ENCODE peak calls at places on chromosomes 2 and 18, in ten cellular contexts. One of them, this sample, is unnamed.

GRCh38 chr18:2955966-2956521 is 56.9 kb downstream of the LPIN2 start:
- DNase-seq in fibroblast of the conjunctiva: peak
- DNase-seq in C1 segment of cervical spinal cord: no peak
- DNase-seq in AML-193: no peak
- DNase-seq in A549: no peak
- DNase-seq in IMR-90: no peak
- DNase-seq in AG08396: no peak
- DNase-seq in stimulated activated CD4-positive, alpha-beta T cell treated with anti-CD3 and anti-CD28 coated beads, TNF-alpha, amount 100 ng/mL, for 24 hours: no peak
- DNase-seq in GM03348: peak
- DNase-seq in glutamatergic neuron: no peak
- DNase-seq in this sample: no peak

GRCh38 chr18:79397830-79398761 is 2.4 kb downstream of the NFATC1 start:
- DNase-seq in fibroblast of the conjunctiva: no peak
- DNase-seq in C1 segment of cervical spinal cord: no peak
- DNase-seq in AML-193: no peak
- DNase-seq in A549: no peak
- DNase-seq in IMR-90: no peak
- DNase-seq in AG08396: no peak
- DNase-seq in stimulated activated CD4-positive, alpha-beta T cell treated with anti-CD3 and anti-CD28 coated beads, TNF-alpha, amount 100 ng/mL, for 24 hours: no peak
- DNase-seq in GM03348: no peak
- DNase-seq in glutamatergic neuron: peak
- DNase-seq in this sample: no peak

GRCh38 chr2:191150451-191151314 is at the start of gene STAT4:
- DNase-seq in fibroblast of the conjunctiva: no peak
- DNase-seq in C1 segment of cervical spinal cord: no peak
- DNase-seq in AML-193: peak
- DNase-seq in A549: peak
- DNase-seq in IMR-90: peak
- DNase-seq in AG08396: no peak
- DNase-seq in stimulated activated CD4-positive, alpha-beta T cell treated with anti-CD3 and anti-CD28 coated beads, TNF-alpha, amount 100 ng/mL, for 24 hours: peak
- DNase-seq in GM03348: peak
- DNase-seq in glutamatergic neuron: peak
- DNase-seq in this sample: no peak

GRCh38 chr2:202122167-202122540 is 49.1 kb downstream of the KIAA2012 start:
- DNase-seq in fibroblast of the conjunctiva: no peak
- DNase-seq in C1 segment of cervical spinal cord: no peak
- DNase-seq in AML-193: no peak
- DNase-seq in A549: no peak
- DNase-seq in IMR-90: no peak
- DNase-seq in AG08396: no peak
- DNase-seq in stimulated activated CD4-positive, alpha-beta T cell treated with anti-CD3 and anti-CD28 coated beads, TNF-alpha, amount 100 ng/mL, for 24 hours: no peak
- DNase-seq in GM03348: no peak
- DNase-seq in glutamatergic neuron: no peak
- DNase-seq in this sample: no peak

GRCh38 chr2:3105814-3106569 is 271.6 kb downstream of the EIPR1 start:
- DNase-seq in fibroblast of the conjunctiva: no peak
- DNase-seq in C1 segment of cervical spinal cord: no peak
- DNase-seq in AML-193: no peak
- DNase-seq in A549: no peak
- DNase-seq in IMR-90: no peak
- DNase-seq in AG08396: no peak
- DNase-seq in stimulated activated CD4-positive, alpha-beta T cell treated with anti-CD3 and anti-CD28 coated beads, TNF-alpha, amount 100 ng/mL, for 24 hours: no peak
- DNase-seq in GM03348: peak
- DNase-seq in glutamatergic neuron: no peak
- DNase-seq in this sample: no peak

GRCh38 chr2:28457237-28457636 is 38.6 kb upstream of the PLB1 start:
- DNase-seq in fibroblast of the conjunctiva: no peak
- DNase-seq in C1 segment of cervical spinal cord: no peak
- DNase-seq in AML-193: no peak
- DNase-seq in A549: no peak
- DNase-seq in IMR-90: no peak
- DNase-seq in AG08396: no peak
- DNase-seq in stimulated activated CD4-positive, alpha-beta T cell treated with anti-CD3 and anti-CD28 coated beads, TNF-alpha, amount 100 ng/mL, for 24 hours: no peak
- DNase-seq in GM03348: no peak
- DNase-seq in glutamatergic neuron: no peak
- DNase-seq in this sample: no peak

GRCh38 chr18:64110692-64111480 is 38.0 kb downstream of the LINC00305 start:
- DNase-seq in fibroblast of the conjunctiva: no peak
- DNase-seq in C1 segment of cervical spinal cord: no peak
- DNase-seq in AML-193: peak
- DNase-seq in A549: no peak
- DNase-seq in IMR-90: no peak
- DNase-seq in AG08396: no peak
- DNase-seq in stimulated activated CD4-positive, alpha-beta T cell treated with anti-CD3 and anti-CD28 coated beads, TNF-alpha, amount 100 ng/mL, for 24 hours: no peak
- DNase-seq in GM03348: no peak
- DNase-seq in glutamatergic neuron: no peak
- DNase-seq in this sample: no peak

GRCh38 chr2:28627722-28628480 is 123.7 kb upstream of the PPP1CB start:
- DNase-seq in fibroblast of the conjunctiva: no peak
- DNase-seq in C1 segment of cervical spinal cord: no peak
- DNase-seq in AML-193: no peak
- DNase-seq in A549: no peak
- DNase-seq in IMR-90: peak
- DNase-seq in AG08396: peak
- DNase-seq in stimulated activated CD4-positive, alpha-beta T cell treated with anti-CD3 and anti-CD28 coated beads, TNF-alpha, amount 100 ng/mL, for 24 hours: no peak
- DNase-seq in GM03348: no peak
- DNase-seq in glutamatergic neuron: no peak
- DNase-seq in this sample: peak

GRCh38 chr2:53633441-53633840 is 134.2 kb upstream of the CHAC2 start:
- DNase-seq in fibroblast of the conjunctiva: peak
- DNase-seq in C1 segment of cervical spinal cord: no peak
- DNase-seq in AML-193: no peak
- DNase-seq in A549: no peak
- DNase-seq in IMR-90: peak
- DNase-seq in AG08396: no peak
- DNase-seq in stimulated activated CD4-positive, alpha-beta T cell treated with anti-CD3 and anti-CD28 coated beads, TNF-alpha, amount 100 ng/mL, for 24 hours: no peak
- DNase-seq in GM03348: no peak
- DNase-seq in glutamatergic neuron: no peak
- DNase-seq in this sample: peak

GRCh38 chr2:46653539-46653938 is 174.2 kb downstream of the TMEM247 start:
- DNase-seq in fibroblast of the conjunctiva: no peak
- DNase-seq in C1 segment of cervical spinal cord: no peak
- DNase-seq in AML-193: no peak
- DNase-seq in A549: no peak
- DNase-seq in IMR-90: peak
- DNase-seq in AG08396: no peak
- DNase-seq in stimulated activated CD4-positive, alpha-beta T cell treated with anti-CD3 and anti-CD28 coated beads, TNF-alpha, amount 100 ng/mL, for 24 hours: no peak
- DNase-seq in GM03348: peak
- DNase-seq in glutamatergic neuron: no peak
- DNase-seq in this sample: peak

GRCh38 chr2:71064754-71065621 is 3.5 kb upstream of the NAGK start:
- DNase-seq in fibroblast of the conjunctiva: peak
- DNase-seq in C1 segment of cervical spinal cord: no peak
- DNase-seq in AML-193: peak
- DNase-seq in A549: no peak
- DNase-seq in IMR-90: peak
- DNase-seq in AG08396: no peak
- DNase-seq in stimulated activated CD4-positive, alpha-beta T cell treated with anti-CD3 and anti-CD28 coated beads, TNF-alpha, amount 100 ng/mL, for 24 hours: no peak
- DNase-seq in GM03348: no peak
- DNase-seq in glutamatergic neuron: no peak
- DNase-seq in this sample: no peak

GRCh38 chr18:13486686-13487085 is 239.7 kb downstream of the FAM210A start:
- DNase-seq in fibroblast of the conjunctiva: no peak
- DNase-seq in C1 segment of cervical spinal cord: no peak
- DNase-seq in AML-193: no peak
- DNase-seq in A549: no peak
- DNase-seq in IMR-90: no peak
- DNase-seq in AG08396: no peak
- DNase-seq in stimulated activated CD4-positive, alpha-beta T cell treated with anti-CD3 and anti-CD28 coated beads, TNF-alpha, amount 100 ng/mL, for 24 hours: no peak
- DNase-seq in GM03348: no peak
- DNase-seq in glutamatergic neuron: no peak
- DNase-seq in this sample: no peak

GRCh38 chr2:149329470-149330126 is 789 bp upstream of the LYPD6 start:
- DNase-seq in fibroblast of the conjunctiva: no peak
- DNase-seq in C1 segment of cervical spinal cord: peak
- DNase-seq in AML-193: no peak
- DNase-seq in A549: peak
- DNase-seq in IMR-90: peak
- DNase-seq in AG08396: peak
- DNase-seq in stimulated activated CD4-positive, alpha-beta T cell treated with anti-CD3 and anti-CD28 coated beads, TNF-alpha, amount 100 ng/mL, for 24 hours: no peak
- DNase-seq in GM03348: peak
- DNase-seq in glutamatergic neuron: peak
- DNase-seq in this sample: peak

GRCh38 chr18:63963610-63964256 is 6.1 kb upstream of the SERPINB8 start:
- DNase-seq in fibroblast of the conjunctiva: peak
- DNase-seq in C1 segment of cervical spinal cord: peak
- DNase-seq in AML-193: peak
- DNase-seq in A549: no peak
- DNase-seq in IMR-90: peak
- DNase-seq in AG08396: peak
- DNase-seq in stimulated activated CD4-positive, alpha-beta T cell treated with anti-CD3 and anti-CD28 coated beads, TNF-alpha, amount 100 ng/mL, for 24 hours: peak
- DNase-seq in GM03348: peak
- DNase-seq in glutamatergic neuron: peak
- DNase-seq in this sample: peak

GRCh38 chr18:26771524-26771923 is 94.0 kb downstream of the AQP4 start:
- DNase-seq in fibroblast of the conjunctiva: no peak
- DNase-seq in C1 segment of cervical spinal cord: no peak
- DNase-seq in AML-193: peak
- DNase-seq in A549: no peak
- DNase-seq in IMR-90: no peak
- DNase-seq in AG08396: no peak
- DNase-seq in stimulated activated CD4-positive, alpha-beta T cell treated with anti-CD3 and anti-CD28 coated beads, TNF-alpha, amount 100 ng/mL, for 24 hours: no peak
- DNase-seq in GM03348: peak
- DNase-seq in glutamatergic neuron: no peak
- DNase-seq in this sample: no peak

GRCh38 chr2:171964328-171964727 is 35.4 kb upstream of the METAP1D start:
- DNase-seq in fibroblast of the conjunctiva: no peak
- DNase-seq in C1 segment of cervical spinal cord: no peak
- DNase-seq in AML-193: no peak
- DNase-seq in A549: no peak
- DNase-seq in IMR-90: no peak
- DNase-seq in AG08396: no peak
- DNase-seq in stimulated activated CD4-positive, alpha-beta T cell treated with anti-CD3 and anti-CD28 coated beads, TNF-alpha, amount 100 ng/mL, for 24 hours: no peak
- DNase-seq in GM03348: no peak
- DNase-seq in glutamatergic neuron: no peak
- DNase-seq in this sample: no peak

GRCh38 chr2:132415256-132416079 is 1.1 kb upstream of the GPR39 start:
- DNase-seq in fibroblast of the conjunctiva: peak
- DNase-seq in C1 segment of cervical spinal cord: no peak
- DNase-seq in AML-193: no peak
- DNase-seq in A549: peak
- DNase-seq in IMR-90: peak
- DNase-seq in AG08396: no peak
- DNase-seq in stimulated activated CD4-positive, alpha-beta T cell treated with anti-CD3 and anti-CD28 coated beads, TNF-alpha, amount 100 ng/mL, for 24 hours: no peak
- DNase-seq in GM03348: no peak
- DNase-seq in glutamatergic neuron: peak
- DNase-seq in this sample: no peak

GRCh38 chr2:127128508-127128907 is 21.6 kb upstream of the BIN1 start:
- DNase-seq in fibroblast of the conjunctiva: no peak
- DNase-seq in C1 segment of cervical spinal cord: no peak
- DNase-seq in AML-193: no peak
- DNase-seq in A549: no peak
- DNase-seq in IMR-90: no peak
- DNase-seq in AG08396: no peak
- DNase-seq in stimulated activated CD4-positive, alpha-beta T cell treated with anti-CD3 and anti-CD28 coated beads, TNF-alpha, amount 100 ng/mL, for 24 hours: no peak
- DNase-seq in GM03348: no peak
- DNase-seq in glutamatergic neuron: no peak
- DNase-seq in this sample: no peak

GRCh38 chr2:86764661-86765307 is 25.9 kb downstream of the CD8A start:
- DNase-seq in fibroblast of the conjunctiva: peak
- DNase-seq in C1 segment of cervical spinal cord: peak
- DNase-seq in AML-193: peak
- DNase-seq in A549: peak
- DNase-seq in IMR-90: peak
- DNase-seq in AG08396: peak
- DNase-seq in stimulated activated CD4-positive, alpha-beta T cell treated with anti-CD3 and anti-CD28 coated beads, TNF-alpha, amount 100 ng/mL, for 24 hours: no peak
- DNase-seq in GM03348: peak
- DNase-seq in glutamatergic neuron: no peak
- DNase-seq in this sample: peak

GRCh38 chr2:227578642-227579041 is 20.1 kb upstream of the SCYGR2 start:
- DNase-seq in fibroblast of the conjunctiva: no peak
- DNase-seq in C1 segment of cervical spinal cord: no peak
- DNase-seq in AML-193: no peak
- DNase-seq in A549: no peak
- DNase-seq in IMR-90: no peak
- DNase-seq in AG08396: no peak
- DNase-seq in stimulated activated CD4-positive, alpha-beta T cell treated with anti-CD3 and anti-CD28 coated beads, TNF-alpha, amount 100 ng/mL, for 24 hours: no peak
- DNase-seq in GM03348: no peak
- DNase-seq in glutamatergic neuron: no peak
- DNase-seq in this sample: no peak

GRCh38 chr2:10150436-10150835 is 27.9 kb downstream of the RRM2 start:
- DNase-seq in fibroblast of the conjunctiva: no peak
- DNase-seq in C1 segment of cervical spinal cord: no peak
- DNase-seq in AML-193: no peak
- DNase-seq in A549: no peak
- DNase-seq in IMR-90: no peak
- DNase-seq in AG08396: no peak
- DNase-seq in stimulated activated CD4-positive, alpha-beta T cell treated with anti-CD3 and anti-CD28 coated beads, TNF-alpha, amount 100 ng/mL, for 24 hours: no peak
- DNase-seq in GM03348: no peak
- DNase-seq in glutamatergic neuron: no peak
- DNase-seq in this sample: no peak

GRCh38 chr2:191728710-191729597 is 51.0 kb downstream of the NABP1 start:
- DNase-seq in fibroblast of the conjunctiva: peak
- DNase-seq in C1 segment of cervical spinal cord: no peak
- DNase-seq in AML-193: peak
- DNase-seq in A549: no peak
- DNase-seq in IMR-90: peak
- DNase-seq in AG08396: no peak
- DNase-seq in stimulated activated CD4-positive, alpha-beta T cell treated with anti-CD3 and anti-CD28 coated beads, TNF-alpha, amount 100 ng/mL, for 24 hours: no peak
- DNase-seq in GM03348: peak
- DNase-seq in glutamatergic neuron: no peak
- DNase-seq in this sample: no peak

GRCh38 chr18:62637807-62638687 is 77.3 kb upstream of the PHLPP1 start:
- DNase-seq in fibroblast of the conjunctiva: no peak
- DNase-seq in C1 segment of cervical spinal cord: no peak
- DNase-seq in AML-193: peak
- DNase-seq in A549: peak
- DNase-seq in IMR-90: peak
- DNase-seq in AG08396: no peak
- DNase-seq in stimulated activated CD4-positive, alpha-beta T cell treated with anti-CD3 and anti-CD28 coated beads, TNF-alpha, amount 100 ng/mL, for 24 hours: peak
- DNase-seq in GM03348: no peak
- DNase-seq in glutamatergic neuron: peak
- DNase-seq in this sample: no peak

GRCh38 chr2:160291382-160291781 is 91.3 kb upstream of the ITGB6 start:
- DNase-seq in fibroblast of the conjunctiva: no peak
- DNase-seq in C1 segment of cervical spinal cord: no peak
- DNase-seq in AML-193: no peak
- DNase-seq in A549: no peak
- DNase-seq in IMR-90: no peak
- DNase-seq in AG08396: no peak
- DNase-seq in stimulated activated CD4-positive, alpha-beta T cell treated with anti-CD3 and anti-CD28 coated beads, TNF-alpha, amount 100 ng/mL, for 24 hours: no peak
- DNase-seq in GM03348: no peak
- DNase-seq in glutamatergic neuron: no peak
- DNase-seq in this sample: no peak

GRCh38 chr2:235493775-235494715 is at the start of gene AGAP1:
- DNase-seq in fibroblast of the conjunctiva: peak
- DNase-seq in C1 segment of cervical spinal cord: peak
- DNase-seq in AML-193: no peak
- DNase-seq in A549: peak
- DNase-seq in IMR-90: peak
- DNase-seq in AG08396: peak
- DNase-seq in stimulated activated CD4-positive, alpha-beta T cell treated with anti-CD3 and anti-CD28 coated beads, TNF-alpha, amount 100 ng/mL, for 24 hours: no peak
- DNase-seq in GM03348: peak
- DNase-seq in glutamatergic neuron: peak
- DNase-seq in this sample: peak

GRCh38 chr2:214604861-214605260 is 194.0 kb downstream of the VWC2L start:
- DNase-seq in fibroblast of the conjunctiva: no peak
- DNase-seq in C1 segment of cervical spinal cord: no peak
- DNase-seq in AML-193: no peak
- DNase-seq in A549: no peak
- DNase-seq in IMR-90: peak
- DNase-seq in AG08396: peak
- DNase-seq in stimulated activated CD4-positive, alpha-beta T cell treated with anti-CD3 and anti-CD28 coated beads, TNF-alpha, amount 100 ng/mL, for 24 hours: no peak
- DNase-seq in GM03348: peak
- DNase-seq in glutamatergic neuron: no peak
- DNase-seq in this sample: peak

GRCh38 chr2:240591784-240592183 is 5.2 kb downstream of the CAPN10 start:
- DNase-seq in fibroblast of the conjunctiva: no peak
- DNase-seq in C1 segment of cervical spinal cord: no peak
- DNase-seq in AML-193: no peak
- DNase-seq in A549: no peak
- DNase-seq in IMR-90: no peak
- DNase-seq in AG08396: no peak
- DNase-seq in stimulated activated CD4-positive, alpha-beta T cell treated with anti-CD3 and anti-CD28 coated beads, TNF-alpha, amount 100 ng/mL, for 24 hours: no peak
- DNase-seq in GM03348: no peak
- DNase-seq in glutamatergic neuron: peak
- DNase-seq in this sample: no peak

This sample was measured in HFFc6.